ENCODE peak calls at places on chromosomes 11 and 22, in ten cellular contexts. One of them, this sample, is unnamed. For H3K79me2, the result is how much of the 10 kb centered on the place peaks cover.

GRCh38 chr22:35918466-35918865 is 110.2 kb downstream of the RBFOX2 start:
- DNase-seq in neural progenitor cell: peak
- DNase-seq in GM23338: no peak
- DNase-seq in mammary epithelial cell: no peak
- DNase-seq in GM12878: no peak
- DNase-seq in GM23248: peak
- DNase-seq in DND-41: no peak
- DNase-seq in H9: no peak
- DNase-seq in hepatocyte: no peak
- DNase-seq in OCI-LY7: no peak
- DNase-seq in this sample: no peak

GRCh38 chr11:57240757-57241156 is 3.7 kb upstream of the APLNR start:
- DNase-seq in neural progenitor cell: peak
- DNase-seq in GM23338: peak
- DNase-seq in mammary epithelial cell: no peak
- DNase-seq in GM12878: no peak
- DNase-seq in GM23248: no peak
- DNase-seq in DND-41: no peak
- DNase-seq in H9: peak
- DNase-seq in hepatocyte: no peak
- DNase-seq in OCI-LY7: no peak
- DNase-seq in this sample: no peak

GRCh38 chr11:7060828-7061227 is 28.0 kb upstream of the RBMXL2 start:
- DNase-seq in neural progenitor cell: no peak
- DNase-seq in GM23338: no peak
- DNase-seq in mammary epithelial cell: peak
- DNase-seq in GM12878: no peak
- DNase-seq in GM23248: peak
- DNase-seq in DND-41: no peak
- DNase-seq in H9: no peak
- DNase-seq in hepatocyte: no peak
- DNase-seq in OCI-LY7: no peak
- DNase-seq in this sample: no peak

GRCh38 chr11:36300651-36301050 is 4.6 kb downstream of the PRR5L start:
- DNase-seq in neural progenitor cell: no peak
- DNase-seq in GM23338: no peak
- DNase-seq in mammary epithelial cell: no peak
- DNase-seq in GM12878: no peak
- DNase-seq in GM23248: peak
- DNase-seq in DND-41: no peak
- DNase-seq in H9: no peak
- DNase-seq in hepatocyte: peak
- DNase-seq in OCI-LY7: no peak
- DNase-seq in this sample: no peak

GRCh38 chr11:121914508-121914907 is 201.5 kb downstream of the BLID start:
- DNase-seq in neural progenitor cell: no peak
- DNase-seq in GM23338: no peak
- DNase-seq in mammary epithelial cell: no peak
- DNase-seq in GM12878: no peak
- DNase-seq in GM23248: no peak
- DNase-seq in DND-41: no peak
- DNase-seq in H9: no peak
- DNase-seq in hepatocyte: no peak
- DNase-seq in OCI-LY7: no peak
- DNase-seq in this sample: no peak

GRCh38 chr11:66192181-66192888 is 76.1 kb upstream of the RAB1B start:
- DNase-seq in neural progenitor cell: no peak
- DNase-seq in GM23338: no peak
- DNase-seq in mammary epithelial cell: no peak
- DNase-seq in GM12878: no peak
- DNase-seq in GM23248: peak
- DNase-seq in DND-41: no peak
- DNase-seq in H9: no peak
- DNase-seq in hepatocyte: peak
- DNase-seq in OCI-LY7: no peak
- DNase-seq in this sample: no peak

GRCh38 chr11:115745041-115745440 is 240.8 kb upstream of the CADM1 start:
- DNase-seq in neural progenitor cell: no peak
- DNase-seq in GM23338: peak
- DNase-seq in mammary epithelial cell: no peak
- DNase-seq in GM12878: no peak
- DNase-seq in GM23248: no peak
- DNase-seq in DND-41: no peak
- DNase-seq in H9: peak
- DNase-seq in hepatocyte: no peak
- DNase-seq in OCI-LY7: no peak
- DNase-seq in this sample: no peak

GRCh38 chr22:42930810-42931420 is 73.8 kb upstream of the ARFGAP3 start:
- DNase-seq in neural progenitor cell: no peak
- DNase-seq in GM23338: no peak
- DNase-seq in mammary epithelial cell: peak
- DNase-seq in GM12878: no peak
- DNase-seq in GM23248: peak
- DNase-seq in DND-41: no peak
- DNase-seq in H9: no peak
- DNase-seq in hepatocyte: no peak
- DNase-seq in OCI-LY7: peak
- DNase-seq in this sample: no peak

GRCh38 chr11:45852018-45852711 is 4.9 kb downstream of the CRY2 start:
- DNase-seq in neural progenitor cell: no peak
- DNase-seq in GM23338: peak
- DNase-seq in mammary epithelial cell: no peak
- DNase-seq in GM12878: no peak
- DNase-seq in GM23248: no peak
- DNase-seq in DND-41: no peak
- DNase-seq in H9: peak
- DNase-seq in hepatocyte: no peak
- DNase-seq in OCI-LY7: no peak
- DNase-seq in this sample: no peak

GRCh38 chr11:108732395-108732794 is 67.5 kb downstream of the DDX10 start:
- DNase-seq in neural progenitor cell: no peak
- DNase-seq in GM23338: peak
- DNase-seq in mammary epithelial cell: no peak
- DNase-seq in GM12878: no peak
- DNase-seq in GM23248: no peak
- DNase-seq in DND-41: no peak
- DNase-seq in H9: no peak
- DNase-seq in hepatocyte: no peak
- DNase-seq in OCI-LY7: no peak
- DNase-seq in this sample: no peak

GRCh38 chr11:110295487-110296225 is 758 bp downstream of the RDX start:
- DNase-seq in neural progenitor cell: peak
- DNase-seq in GM23338: peak
- DNase-seq in mammary epithelial cell: peak
- DNase-seq in GM12878: peak
- DNase-seq in GM23248: peak
- DNase-seq in DND-41: no peak
- DNase-seq in H9: peak
- DNase-seq in hepatocyte: peak
- DNase-seq in OCI-LY7: peak
- DNase-seq in this sample: peak

DNA sequence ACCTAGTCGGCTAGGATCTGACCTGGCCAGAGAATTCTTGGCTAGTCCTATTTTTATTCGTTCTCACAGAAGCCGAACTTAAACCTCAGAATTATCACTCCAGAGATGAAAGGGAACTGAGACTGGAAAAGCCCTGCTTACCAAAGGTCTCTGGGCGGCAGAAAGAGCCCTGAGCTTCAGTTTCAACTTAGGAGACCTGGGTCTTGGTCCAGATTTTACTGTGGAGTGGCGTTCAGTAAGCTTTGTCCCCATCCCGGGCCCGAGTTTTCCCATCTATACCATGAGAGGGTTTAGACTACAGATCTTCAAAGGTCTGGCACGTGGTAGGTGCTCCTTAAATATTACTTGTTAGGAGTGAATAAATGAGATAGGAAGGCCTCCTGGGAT is 529 bp downstream of the NEU3 start:
- DNase-seq in neural progenitor cell: peak
- DNase-seq in GM23338: peak
- DNase-seq in mammary epithelial cell: peak
- DNase-seq in GM12878: no peak
- DNase-seq in GM23248: no peak
- DNase-seq in DND-41: peak
- DNase-seq in H9: no peak
- DNase-seq in hepatocyte: peak
- DNase-seq in OCI-LY7: peak
- DNase-seq in this sample: no peak
- H3K79me2 ChIP-seq in neural progenitor cell: under half
- H3K79me2 ChIP-seq in GM23338: under half
- H3K79me2 ChIP-seq in mammary epithelial cell: under half
- H3K79me2 ChIP-seq in GM12878: under half
- H3K79me2 ChIP-seq in GM23248: under half
- H3K79me2 ChIP-seq in DND-41: half or more
- H3K79me2 ChIP-seq in H9: under half
- H3K79me2 ChIP-seq in hepatocyte: under half
- H3K79me2 ChIP-seq in OCI-LY7: under half
- H3K79me2 ChIP-seq in this sample: under half

GRCh38 chr11:129444274-129444673 is 68.6 kb downstream of the BARX2 start:
- DNase-seq in neural progenitor cell: no peak
- DNase-seq in GM23338: no peak
- DNase-seq in mammary epithelial cell: no peak
- DNase-seq in GM12878: no peak
- DNase-seq in GM23248: no peak
- DNase-seq in DND-41: no peak
- DNase-seq in H9: no peak
- DNase-seq in hepatocyte: no peak
- DNase-seq in OCI-LY7: no peak
- DNase-seq in this sample: no peak

GRCh38 chr11:129446572-129446971 is 70.9 kb downstream of the BARX2 start:
- DNase-seq in neural progenitor cell: no peak
- DNase-seq in GM23338: no peak
- DNase-seq in mammary epithelial cell: no peak
- DNase-seq in GM12878: no peak
- DNase-seq in GM23248: no peak
- DNase-seq in DND-41: no peak
- DNase-seq in H9: no peak
- DNase-seq in hepatocyte: no peak
- DNase-seq in OCI-LY7: no peak
- DNase-seq in this sample: no peak

GRCh38 chr11:129445226-129445625 is 69.6 kb downstream of the BARX2 start:
- DNase-seq in neural progenitor cell: no peak
- DNase-seq in GM23338: no peak
- DNase-seq in mammary epithelial cell: no peak
- DNase-seq in GM12878: no peak
- DNase-seq in GM23248: no peak
- DNase-seq in DND-41: no peak
- DNase-seq in H9: no peak
- DNase-seq in hepatocyte: no peak
- DNase-seq in OCI-LY7: no peak
- DNase-seq in this sample: no peak

GRCh38 chr11:129451524-129451923 is 75.9 kb downstream of the BARX2 start:
- DNase-seq in neural progenitor cell: no peak
- DNase-seq in GM23338: no peak
- DNase-seq in mammary epithelial cell: peak
- DNase-seq in GM12878: no peak
- DNase-seq in GM23248: no peak
- DNase-seq in DND-41: no peak
- DNase-seq in H9: no peak
- DNase-seq in hepatocyte: no peak
- DNase-seq in OCI-LY7: no peak
- DNase-seq in this sample: no peak

GRCh38 chr11:129447654-129448239 is 72.1 kb downstream of the BARX2 start:
- DNase-seq in neural progenitor cell: no peak
- DNase-seq in GM23338: no peak
- DNase-seq in mammary epithelial cell: no peak
- DNase-seq in GM12878: no peak
- DNase-seq in GM23248: no peak
- DNase-seq in DND-41: no peak
- DNase-seq in H9: no peak
- DNase-seq in hepatocyte: no peak
- DNase-seq in OCI-LY7: no peak
- DNase-seq in this sample: no peak
- H3K79me2 ChIP-seq in neural progenitor cell: under half
- H3K79me2 ChIP-seq in GM23338: under half
- H3K79me2 ChIP-seq in mammary epithelial cell: under half
- H3K79me2 ChIP-seq in GM12878: under half
- H3K79me2 ChIP-seq in GM23248: under half
- H3K79me2 ChIP-seq in DND-41: under half
- H3K79me2 ChIP-seq in H9: under half
- H3K79me2 ChIP-seq in hepatocyte: under half
- H3K79me2 ChIP-seq in OCI-LY7: under half
- H3K79me2 ChIP-seq in this sample: under half

GRCh38 chr11:971092-971690 is 45.5 kb downstream of the AP2A2 start:
- DNase-seq in neural progenitor cell: no peak
- DNase-seq in GM23338: no peak
- DNase-seq in mammary epithelial cell: no peak
- DNase-seq in GM12878: no peak
- DNase-seq in GM23248: no peak
- DNase-seq in DND-41: no peak
- DNase-seq in H9: no peak
- DNase-seq in hepatocyte: no peak
- DNase-seq in OCI-LY7: no peak
- DNase-seq in this sample: no peak

GRCh38 chr11:970319-970871 is 44.7 kb downstream of the AP2A2 start:
- DNase-seq in neural progenitor cell: no peak
- DNase-seq in GM23338: no peak
- DNase-seq in mammary epithelial cell: no peak
- DNase-seq in GM12878: no peak
- DNase-seq in GM23248: no peak
- DNase-seq in DND-41: no peak
- DNase-seq in H9: no peak
- DNase-seq in hepatocyte: no peak
- DNase-seq in OCI-LY7: no peak
- DNase-seq in this sample: no peak

GRCh38 chr11:972812-973211 is 47.1 kb downstream of the AP2A2 start:
- DNase-seq in neural progenitor cell: no peak
- DNase-seq in GM23338: no peak
- DNase-seq in mammary epithelial cell: no peak
- DNase-seq in GM12878: no peak
- DNase-seq in GM23248: no peak
- DNase-seq in DND-41: no peak
- DNase-seq in H9: no peak
- DNase-seq in hepatocyte: no peak
- DNase-seq in OCI-LY7: no peak
- DNase-seq in this sample: no peak

GRCh38 chr11:973237-973636 is 47.6 kb downstream of the AP2A2 start:
- DNase-seq in neural progenitor cell: no peak
- DNase-seq in GM23338: no peak
- DNase-seq in mammary epithelial cell: no peak
- DNase-seq in GM12878: no peak
- DNase-seq in GM23248: no peak
- DNase-seq in DND-41: no peak
- DNase-seq in H9: no peak
- DNase-seq in hepatocyte: no peak
- DNase-seq in OCI-LY7: no peak
- DNase-seq in this sample: no peak

GRCh38 chr11:971731-972365 is 46.2 kb downstream of the AP2A2 start:
- DNase-seq in neural progenitor cell: no peak
- DNase-seq in GM23338: no peak
- DNase-seq in mammary epithelial cell: no peak
- DNase-seq in GM12878: no peak
- DNase-seq in GM23248: no peak
- DNase-seq in DND-41: no peak
- DNase-seq in H9: no peak
- DNase-seq in hepatocyte: no peak
- DNase-seq in OCI-LY7: no peak
- DNase-seq in this sample: no peak
- H3K79me2 ChIP-seq in neural progenitor cell: under half
- H3K79me2 ChIP-seq in GM23338: under half
- H3K79me2 ChIP-seq in mammary epithelial cell: under half
- H3K79me2 ChIP-seq in GM12878: under half
- H3K79me2 ChIP-seq in GM23248: half or more
- H3K79me2 ChIP-seq in DND-41: under half
- H3K79me2 ChIP-seq in H9: under half
- H3K79me2 ChIP-seq in hepatocyte: under half
- H3K79me2 ChIP-seq in OCI-LY7: under half
- H3K79me2 ChIP-seq in this sample: under half

GRCh38 chr11:104776501-104777170 is 121.6 kb downstream of the CASP12 start:
- DNase-seq in neural progenitor cell: no peak
- DNase-seq in GM23338: no peak
- DNase-seq in mammary epithelial cell: peak
- DNase-seq in GM12878: no peak
- DNase-seq in GM23248: no peak
- DNase-seq in DND-41: no peak
- DNase-seq in H9: no peak
- DNase-seq in hepatocyte: peak
- DNase-seq in OCI-LY7: no peak
- DNase-seq in this sample: no peak
- H3K79me2 ChIP-seq in neural progenitor cell: under half
- H3K79me2 ChIP-seq in GM23338: under half
- H3K79me2 ChIP-seq in mammary epithelial cell: under half
- H3K79me2 ChIP-seq in GM12878: under half
- H3K79me2 ChIP-seq in GM23248: under half
- H3K79me2 ChIP-seq in DND-41: under half
- H3K79me2 ChIP-seq in H9: under half
- H3K79me2 ChIP-seq in hepatocyte: under half
- H3K79me2 ChIP-seq in OCI-LY7: under half
- H3K79me2 ChIP-seq in this sample: under half